ENCODE peak calls at places on chromosomes 5 and 9, in five cellular contexts. V, X, N, M and S are unnamed samples.

GRCh38 chr5:168047043-168047668 is 244.3 kb upstream of the WWC1 start:
- DNase-seq in V (peak), X (peak), N (peak), M (peak), S (peak)

GRCh38 chr9:95383198-95383673 is 65.7 kb upstream of the FANCC start:
- DNase-seq in V (no peak), X (no peak), N (peak), M (peak), S (no peak)

GRCh38 chr9:135669616-135670285 is 6.6 kb downstream of the LCN9 start:
- DNase-seq in V (no peak), X (no peak), N (no peak), M (no peak), S (no peak)

GRCh38 chr5:58407042-58407709 is 52.7 kb downstream of the PLK2 start:
- DNase-seq in V (no peak), X (no peak), N (peak), M (peak), S (no peak)

GRCh38 chr9:131500939-131501541 is 1.7 kb upstream of the POMT1 start:
- DNase-seq in V (no peak), X (no peak), N (peak), M (peak), S (no peak)

GRCh38 chr5:178324481-178325310 is 92.1 kb upstream of the PHYKPL start:
- DNase-seq in V (no peak), X (no peak), N (no peak), M (no peak), S (no peak)

GRCh38 chr5:138054863-138055558 is 22.1 kb upstream of the FAM13B start:
- DNase-seq in V (peak), X (peak), N (peak), M (no peak), S (no peak)

GRCh38 chr5:139104577-139105271 is 93.4 kb downstream of the SIL1 start:
- DNase-seq in V (no peak), X (peak), N (no peak), M (no peak), S (no peak)

GRCh38 chr9:4923580-4924544 is 61.2 kb upstream of the JAK2 start:
- DNase-seq in V (no peak), X (no peak), N (peak), M (peak), S (no peak)

GRCh38 chr5:31671339-31671741 is 32.4 kb downstream of the PDZD2 start:
- DNase-seq in V (no peak), X (no peak), N (no peak), M (no peak), S (no peak)

GRCh38 chr5:88675758-88676636 is 207.0 kb downstream of the MEF2C start:
- DNase-seq in V (no peak), X (peak), N (peak), M (peak), S (peak)

GRCh38 chr9:127187231-127187956 is 65.0 kb upstream of the ANGPTL2 start:
- DNase-seq in V (no peak), X (no peak), N (peak), M (peak), S (no peak)

GRCh38 chr5:93150311-93151012 is 430.6 kb downstream of the NR2F1-AS1 start:
- DNase-seq in V (no peak), X (no peak), N (no peak), M (no peak), S (no peak)

GRCh38 chr5:34914671-34915138 is 599 bp downstream of the RAD1 start:
- DNase-seq in V (no peak), X (peak), N (peak), M (peak), S (peak)

GRCh38 chr9:91812191-91812590 is 137.8 kb downstream of the ROR2 start:
- DNase-seq in V (no peak), X (no peak), N (no peak), M (no peak), S (no peak)

GRCh38 chr9:130234340-130235260 is 31.0 kb upstream of the HMCN2 start:
- DNase-seq in V (no peak), X (no peak), N (no peak), M (peak), S (no peak)

GRCh38 chr5:135141303-135142268 is 107.6 kb upstream of the PITX1 start:
- DNase-seq in V (no peak), X (no peak), N (no peak), M (peak), S (no peak)

GRCh38 chr5:159509002-159509660 is 178.8 kb upstream of the IL12B start:
- DNase-seq in V (no peak), X (no peak), N (no peak), M (no peak), S (no peak)

GRCh38 chr5:151094054-151094858 is 13.4 kb upstream of the TNIP1 start:
- DNase-seq in V (no peak), X (no peak), N (peak), M (peak), S (no peak)

GRCh38 chr9:4680750-4681149 is 1.4 kb downstream of the CDC37L1 start:
- DNase-seq in V (no peak), X (no peak), N (peak), M (peak), S (no peak)

GRCh38 chr5:81125959-81126358 is 107.2 kb upstream of the CKMT2 start:
- DNase-seq in V (no peak), X (no peak), N (no peak), M (peak), S (no peak)

GRCh38 chr9:24587883-24588282 is 42.2 kb upstream of the IZUMO3 start:
- DNase-seq in V (no peak), X (no peak), N (no peak), M (no peak), S (no peak)

GRCh38 chr5:1668141-1668721 is 131.4 kb downstream of the MRPL36 start:
- DNase-seq in V (no peak), X (peak), N (no peak), M (no peak), S (no peak)

GRCh38 chr9:36486933-36487481 is 85.7 kb upstream of the MELK start:
- DNase-seq in V (peak), X (peak), N (peak), M (peak), S (peak)

GRCh38 chr5:95142145-95142544 is 142.7 kb downstream of the MCTP1 start:
- DNase-seq in V (no peak), X (no peak), N (no peak), M (no peak), S (no peak)

GRCh38 chr5:95141141-95141540 is 143.8 kb downstream of the MCTP1 start:
- DNase-seq in V (no peak), X (no peak), N (peak), M (no peak), S (no peak)
- H2BK12ac ChIP-seq in V (no peak), X (no peak), N (no peak), M (no peak), S (no peak)

DNA sequence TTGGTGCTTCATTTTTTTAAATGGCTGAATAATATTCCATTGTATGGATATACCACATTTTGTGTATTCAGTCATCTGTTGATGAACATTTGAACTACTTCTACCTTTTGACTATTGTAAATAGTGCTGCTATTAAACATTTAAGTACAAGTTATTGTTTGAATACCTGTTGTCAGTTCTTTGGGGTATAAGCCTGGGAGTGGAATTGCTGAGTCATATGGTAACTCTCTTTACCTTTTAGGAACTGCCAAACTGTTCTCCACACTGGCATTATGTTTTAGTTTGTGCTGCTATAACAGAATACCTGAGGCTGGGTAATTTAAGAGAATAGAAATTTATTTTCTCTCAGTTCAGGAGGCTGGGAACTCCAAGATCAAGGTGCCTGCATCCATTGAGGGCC is 15.7 kb upstream of the PDE8B start:
- DNase-seq in V (no peak), X (no peak), N (no peak), M (no peak), S (no peak)
- H2BK12ac ChIP-seq in V (no peak), X (no peak), N (no peak), M (no peak), S (no peak)

GRCh38 chr9:121699271-121700164 is 48.1 kb downstream of the DAB2IP start:
- DNase-seq in V (peak), X (peak), N (no peak), M (peak), S (no peak)
- H2BK12ac ChIP-seq in V (no peak), X (no peak), N (no peak), M (peak), S (no peak)

GRCh38 chr5:14213253-14213652 is 70.1 kb downstream of the TRIO start:
- DNase-seq in V (no peak), X (no peak), N (no peak), M (peak), S (no peak)
- H2BK12ac ChIP-seq in V (no peak), X (no peak), N (no peak), M (no peak), S (no peak)

GRCh38 chr5:51679286-51679685 is 296.0 kb downstream of the ISL1 start:
- DNase-seq in V (no peak), X (no peak), N (no peak), M (no peak), S (no peak)

GRCh38 chr5:51685399-51685798 is 302.2 kb downstream of the ISL1 start:
- DNase-seq in V (no peak), X (no peak), N (no peak), M (no peak), S (no peak)

DNA sequence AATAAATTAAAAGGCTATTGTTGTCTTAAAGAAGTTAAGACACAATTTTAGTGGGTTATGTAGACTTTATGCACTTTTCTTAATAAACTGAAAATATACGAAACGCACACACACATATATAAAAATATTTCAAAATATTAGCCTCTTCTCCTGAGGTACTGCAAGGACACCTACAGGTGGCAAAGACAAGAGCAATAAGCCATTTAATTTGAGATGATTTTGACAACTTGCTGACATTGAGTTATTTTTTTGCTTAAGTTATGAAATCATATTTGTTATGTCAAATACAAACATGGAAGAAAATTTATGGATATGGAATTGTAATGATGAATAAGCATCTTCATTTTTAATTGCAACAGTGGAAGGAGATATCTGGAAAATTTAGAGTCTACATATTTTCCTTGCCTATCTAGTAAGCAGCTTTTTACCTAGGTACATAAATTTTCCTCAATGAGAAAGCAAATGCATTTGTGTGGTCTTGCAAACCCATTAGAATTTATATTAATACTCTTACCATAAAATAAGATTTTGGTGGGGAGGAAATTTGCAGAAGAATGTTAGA is 301.6 kb downstream of the ISL1 start:
- DNase-seq in V (no peak), X (no peak), N (no peak), M (no peak), S (no peak)
- H2BK12ac ChIP-seq in V (no peak), X (no peak), N (no peak), M (no peak), S (no peak)

DNA sequence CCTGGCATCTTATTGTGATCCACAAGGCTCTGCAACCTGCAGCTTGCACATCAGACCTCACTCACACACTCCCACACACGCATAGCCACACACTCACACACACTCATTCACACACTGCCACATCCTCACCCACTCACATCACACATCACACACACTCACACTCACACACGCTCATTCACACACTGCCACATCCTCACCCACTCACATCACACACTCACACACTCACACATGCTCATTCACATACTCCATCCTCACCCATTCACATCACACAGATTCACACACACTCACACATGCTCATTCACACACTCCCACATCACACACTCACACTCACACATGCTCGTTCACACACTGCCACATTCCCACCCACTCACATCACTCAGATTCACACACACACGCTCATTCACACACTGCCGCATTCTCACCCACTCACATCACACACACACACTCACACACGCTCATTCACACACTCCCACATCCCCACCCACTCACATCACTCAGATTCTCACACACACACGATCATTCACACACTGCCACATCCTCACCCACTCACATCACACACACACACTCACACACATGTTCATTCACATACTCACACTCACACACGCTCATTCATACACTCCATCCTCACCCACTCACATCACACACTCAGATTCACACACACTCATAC is 47.1 kb upstream of the RXRA start:
- DNase-seq in V (no peak), X (no peak), N (no peak), M (no peak), S (no peak)
- H2BK12ac ChIP-seq in V (peak), X (no peak), N (no peak), M (no peak), S (peak)

DNA sequence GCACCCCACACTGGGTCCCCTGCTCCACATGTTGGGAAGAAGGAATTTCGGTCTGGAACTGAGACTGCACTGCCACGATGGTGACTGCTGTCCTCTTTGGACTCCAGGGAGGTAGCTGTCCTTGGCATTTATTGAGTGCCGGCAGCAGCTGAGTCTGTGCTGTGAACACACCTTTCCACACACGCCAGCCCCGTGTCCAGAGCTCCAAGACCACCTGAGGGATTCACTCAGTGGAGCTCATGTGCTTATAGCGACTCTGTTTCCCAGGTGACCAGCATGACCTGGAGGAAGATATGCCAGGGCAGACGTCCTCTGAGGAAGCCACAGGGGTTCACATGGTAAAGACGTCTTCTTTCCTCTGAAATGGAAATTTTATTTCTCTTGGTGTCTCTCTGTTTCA is 33.2 kb upstream of the FLT4 start:
- DNase-seq in V (no peak), X (no peak), N (no peak), M (no peak), S (no peak)
- H2BK12ac ChIP-seq in V (no peak), X (no peak), N (no peak), M (no peak), S (no peak)